ENCODE peak calls at places on chromosomes 4 and X, in four cellular contexts. One of them, this sample, is unnamed.

GRCh38 chr4:54929459-54929858 is 195.9 kb downstream of the KDR start:
- DNase-seq in heart left ventricle: peak; percentile 39
- DNase-seq in cardiac muscle cell: no peak
- DNase-seq in hepatocyte: no peak
- DNase-seq in this sample: no peak

GRCh38 chr4:87977521-87978278 is 2.2 kb downstream of the SPP1 start:
- DNase-seq in heart left ventricle: no peak
- DNase-seq in hepatocyte: no peak
- DNase-seq in cardiac muscle cell: no peak
- DNase-seq in this sample: no peak

GRCh38 chr4:98298022-98298421 is 36.8 kb downstream of the RAP1GDS1 start:
- DNase-seq in heart left ventricle: no peak
- DNase-seq in cardiac muscle cell: no peak
- DNase-seq in hepatocyte: no peak
- DNase-seq in this sample: no peak

GRCh38 chrX:4150259-4150658 is 436.8 kb upstream of the PRKX start:
- DNase-seq in cardiac muscle cell: no peak
- DNase-seq in heart left ventricle: no peak
- DNase-seq in hepatocyte: no peak
- DNase-seq in this sample: no peak

GRCh38 chr4:143668930-143669553 is 31.4 kb downstream of the FREM3 start:
- DNase-seq in cardiac muscle cell: no peak
- DNase-seq in hepatocyte: no peak
- DNase-seq in heart left ventricle: no peak
- DNase-seq in this sample: no peak

GRCh38 chrX:68992998-68993397 is 164.2 kb downstream of the EFNB1 start:
- DNase-seq in cardiac muscle cell: no peak
- DNase-seq in heart left ventricle: no peak
- DNase-seq in hepatocyte: no peak
- DNase-seq in this sample: no peak

GRCh38 chr4:13876940-13877339 is 249.4 kb upstream of the BOD1L1 start:
- DNase-seq in heart left ventricle: no peak
- DNase-seq in cardiac muscle cell: no peak
- DNase-seq in hepatocyte: no peak
- DNase-seq in this sample: no peak

GRCh38 chr4:99655315-99656081 is 2.1 kb downstream of the C4orf54 start:
- DNase-seq in heart left ventricle: peak; percentile 59
- DNase-seq in hepatocyte: no peak
- DNase-seq in cardiac muscle cell: no peak
- DNase-seq in this sample: no peak

GRCh38 chr4:5018603-5019002 is 655 bp downstream of the CYTL1 start:
- DNase-seq in heart left ventricle: no peak
- DNase-seq in cardiac muscle cell: no peak
- DNase-seq in hepatocyte: no peak
- DNase-seq in this sample: peak; percentile 48

GRCh38 chr4:169062861-169063197 is 52.8 kb upstream of the CBR4 start:
- DNase-seq in cardiac muscle cell: no peak
- DNase-seq in heart left ventricle: no peak
- DNase-seq in hepatocyte: peak; percentile 44
- DNase-seq in this sample: no peak

GRCh38 chr4:184475096-184475461 is 729 bp upstream of the IRF2 start:
- DNase-seq in hepatocyte: peak; percentile 65
- DNase-seq in heart left ventricle: peak; percentile 41
- DNase-seq in cardiac muscle cell: peak; percentile 23
- DNase-seq in this sample: peak; percentile 78

GRCh38 chr4:186554890-186555827 is at the start of gene MTNR1A:
- DNase-seq in hepatocyte: peak; percentile 48
- DNase-seq in cardiac muscle cell: peak; percentile 63
- DNase-seq in heart left ventricle: no peak
- DNase-seq in this sample: no peak

GRCh38 chr4:122542411-122543236 is 78.2 kb downstream of the IL21 start:
- DNase-seq in hepatocyte: no peak
- DNase-seq in heart left ventricle: no peak
- DNase-seq in cardiac muscle cell: no peak
- DNase-seq in this sample: no peak

GRCh38 chr4:66376396-66376795 is 706.1 kb upstream of the EPHA5 start:
- DNase-seq in heart left ventricle: no peak
- DNase-seq in hepatocyte: no peak
- DNase-seq in cardiac muscle cell: no peak
- DNase-seq in this sample: no peak

GRCh38 chr4:117085185-117085701 is at the start of gene TRAM1L1:
- DNase-seq in hepatocyte: peak; percentile 90
- DNase-seq in heart left ventricle: peak; percentile 55
- DNase-seq in cardiac muscle cell: peak; percentile 81
- DNase-seq in this sample: peak; percentile 67

GRCh38 chr4:124483043-124483906 is 229.3 kb downstream of the ANKRD50 start:
- DNase-seq in hepatocyte: peak; percentile 47
- DNase-seq in heart left ventricle: no peak
- DNase-seq in cardiac muscle cell: peak; percentile 64
- DNase-seq in this sample: no peak

GRCh38 chr4:40547446-40548132 is 82.1 kb downstream of the RBM47 start:
- DNase-seq in cardiac muscle cell: no peak
- DNase-seq in hepatocyte: no peak
- DNase-seq in heart left ventricle: no peak
- DNase-seq in this sample: no peak

GRCh38 chr4:85496933-85497332 is 22.0 kb downstream of the ARHGAP24 start:
- DNase-seq in hepatocyte: no peak
- DNase-seq in cardiac muscle cell: no peak
- DNase-seq in heart left ventricle: no peak
- DNase-seq in this sample: no peak

GRCh38 chrX:154458116-154458953 is at the start of gene PLXNA3:
- DNase-seq in hepatocyte: peak; percentile 74
- DNase-seq in heart left ventricle: peak; percentile 55
- DNase-seq in cardiac muscle cell: peak; percentile 65
- DNase-seq in this sample: no peak

GRCh38 chr4:48858130-48858529 is 27.2 kb downstream of the OCIAD1 start:
- DNase-seq in cardiac muscle cell: no peak
- DNase-seq in hepatocyte: no peak
- DNase-seq in heart left ventricle: no peak
- DNase-seq in this sample: no peak

GRCh38 chr4:101420661-101421060 is 73.3 kb upstream of the PPP3CA start:
- DNase-seq in cardiac muscle cell: no peak
- DNase-seq in heart left ventricle: no peak
- DNase-seq in hepatocyte: no peak
- DNase-seq in this sample: no peak

GRCh38 chr4:42350611-42351182 is 46.6 kb upstream of the SHISA3 start:
- DNase-seq in heart left ventricle: no peak
- DNase-seq in hepatocyte: no peak
- DNase-seq in cardiac muscle cell: no peak
- DNase-seq in this sample: no peak

GRCh38 chrX:19800821-19801220 is 86.6 kb downstream of the SH3KBP1 start:
- DNase-seq in hepatocyte: no peak
- DNase-seq in cardiac muscle cell: no peak
- DNase-seq in heart left ventricle: no peak
- DNase-seq in this sample: no peak

GRCh38 chrX:19798423-19798822 is 89.0 kb downstream of the SH3KBP1 start:
- DNase-seq in hepatocyte: no peak
- DNase-seq in heart left ventricle: no peak
- DNase-seq in cardiac muscle cell: no peak
- DNase-seq in this sample: no peak

GRCh38 chrX:19795289-19795688 is 92.1 kb downstream of the SH3KBP1 start:
- DNase-seq in cardiac muscle cell: no peak
- DNase-seq in hepatocyte: no peak
- DNase-seq in heart left ventricle: no peak
- DNase-seq in this sample: no peak

GRCh38 chrX:19804168-19804567 is 83.2 kb downstream of the SH3KBP1 start:
- DNase-seq in heart left ventricle: no peak
- DNase-seq in cardiac muscle cell: no peak
- DNase-seq in hepatocyte: no peak
- DNase-seq in this sample: no peak

GRCh38 chrX:19799319-19800182 is 87.8 kb downstream of the SH3KBP1 start:
- DNase-seq in cardiac muscle cell: no peak
- DNase-seq in heart left ventricle: no peak
- DNase-seq in hepatocyte: no peak
- DNase-seq in this sample: no peak
- H3K4me3 ChIP-seq in cardiac muscle cell: no peak overlapping the region
- H3K4me3 ChIP-seq in heart left ventricle: no peak overlapping the region
- H3K4me3 ChIP-seq in hepatocyte: no peak overlapping the region
- H3K4me3 ChIP-seq in this sample: no peak overlapping the region

DNA sequence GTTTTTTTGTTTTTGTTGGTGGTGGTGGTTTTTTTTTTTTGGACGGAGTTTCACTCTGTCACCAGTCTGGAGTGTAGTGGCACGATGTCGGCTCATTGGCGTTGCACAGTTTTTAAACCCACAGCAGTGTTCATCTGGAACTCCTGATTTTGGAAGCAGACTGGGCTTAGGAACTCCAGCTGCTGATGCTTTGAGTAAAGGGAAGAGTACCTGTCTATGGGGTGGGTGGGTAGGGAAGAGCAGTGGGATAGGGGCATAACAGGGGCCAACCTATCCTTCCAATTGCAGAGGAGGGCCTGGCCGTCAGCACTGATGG is 2.0 kb downstream of the CD99 start:
- DNase-seq in heart left ventricle: no peak
- DNase-seq in hepatocyte: no peak
- DNase-seq in cardiac muscle cell: no peak
- DNase-seq in this sample: no peak
- H3K4me1 ChIP-seq in heart left ventricle: peaks cover 56% of the 10 kb centered on the region
- H3K4me1 ChIP-seq in hepatocyte: peaks cover 52% of the 10 kb centered on the region
- H3K4me1 ChIP-seq in cardiac muscle cell: peaks cover 40% of the 10 kb centered on the region
- H3K4me1 ChIP-seq in this sample: peaks cover 63% of the 10 kb centered on the region

GRCh38 chr4:11496313-11496956 is 67.7 kb upstream of the HS3ST1 start:
- DNase-seq in cardiac muscle cell: no peak
- DNase-seq in heart left ventricle: no peak
- DNase-seq in hepatocyte: no peak
- DNase-seq in this sample: no peak

GRCh38 chr4:11495291-11495690 is 66.6 kb upstream of the HS3ST1 start:
- DNase-seq in cardiac muscle cell: no peak
- DNase-seq in heart left ventricle: no peak
- DNase-seq in hepatocyte: no peak
- DNase-seq in this sample: no peak

GRCh38 chr4:11495818-11496217 is 67.1 kb upstream of the HS3ST1 start:
- DNase-seq in heart left ventricle: no peak
- DNase-seq in cardiac muscle cell: no peak
- DNase-seq in hepatocyte: no peak
- DNase-seq in this sample: no peak

GRCh38 chr4:11497972-11498371 is 69.3 kb upstream of the HS3ST1 start:
- DNase-seq in hepatocyte: no peak
- DNase-seq in cardiac muscle cell: no peak
- DNase-seq in heart left ventricle: no peak
- DNase-seq in this sample: no peak

GRCh38 chr4:11497212-11497806 is 68.6 kb upstream of the HS3ST1 start:
- DNase-seq in hepatocyte: no peak
- DNase-seq in heart left ventricle: no peak
- DNase-seq in cardiac muscle cell: no peak
- DNase-seq in this sample: no peak
- TF ChIP-seq CTCF in hepatocyte: no peak
- TF ChIP-seq CTCF in heart left ventricle: no peak
- TF ChIP-seq CTCF in cardiac muscle cell: no peak
- TF ChIP-seq CTCF in this sample: no peak

GRCh38 chr4:3462321-3462789 is 751 bp upstream of the DOK7 start:
- DNase-seq in cardiac muscle cell: no peak
- DNase-seq in hepatocyte: no peak
- DNase-seq in heart left ventricle: no peak
- DNase-seq in this sample: no peak

GRCh38 chr4:3464349-3464905 is 1.3 kb downstream of the DOK7 start:
- DNase-seq in cardiac muscle cell: no peak
- DNase-seq in heart left ventricle: no peak
- DNase-seq in hepatocyte: no peak
- DNase-seq in this sample: no peak

GRCh38 chr4:3463556-3464348 is 646 bp downstream of the DOK7 start:
- DNase-seq in hepatocyte: no peak
- DNase-seq in heart left ventricle: no peak
- DNase-seq in cardiac muscle cell: no peak
- DNase-seq in this sample: no peak

GRCh38 chr4:3461515-3462291 is 1.4 kb upstream of the DOK7 start:
- DNase-seq in heart left ventricle: peak; percentile 81
- DNase-seq in hepatocyte: no peak
- DNase-seq in cardiac muscle cell: no peak
- DNase-seq in this sample: no peak

GRCh38 chr4:3462790-3463415 is at the start of gene DOK7:
- DNase-seq in cardiac muscle cell: peak; percentile 77
- DNase-seq in hepatocyte: peak; percentile 54
- DNase-seq in heart left ventricle: peak; percentile 66
- DNase-seq in this sample: no peak
- H3K4me3 ChIP-seq in cardiac muscle cell: peak within 1 kb of the TSS; percentile 38
- H3K4me3 ChIP-seq in hepatocyte: no peak within 1 kb of the TSS
- H3K4me3 ChIP-seq in heart left ventricle: peak within 1 kb of the TSS; percentile 65
- H3K4me3 ChIP-seq in this sample: peak within 1 kb of the TSS; percentile 62

GRCh38 chr4:26862381-26862915 is 1.8 kb downstream of the STIM2 start:
- DNase-seq in heart left ventricle: no peak
- DNase-seq in cardiac muscle cell: no peak
- DNase-seq in hepatocyte: no peak
- DNase-seq in this sample: no peak
- H3K4me1 ChIP-seq in heart left ventricle: peaks cover 28% of the 10 kb centered on the region
- H3K4me1 ChIP-seq in cardiac muscle cell: peaks cover 34% of the 10 kb centered on the region
- H3K4me1 ChIP-seq in hepatocyte: peaks cover 27% of the 10 kb centered on the region
- H3K4me1 ChIP-seq in this sample: no peaks in the 10 kb centered on the region

GRCh38 chrX:34580069-34580468 is 77.0 kb downstream of the TMEM47 start:
- DNase-seq in hepatocyte: no peak
- DNase-seq in cardiac muscle cell: no peak
- DNase-seq in heart left ventricle: no peak
- DNase-seq in this sample: no peak

GRCh38 chrX:34578237-34578636 is 78.8 kb downstream of the TMEM47 start:
- DNase-seq in hepatocyte: peak; percentile 64
- DNase-seq in heart left ventricle: no peak
- DNase-seq in cardiac muscle cell: peak; percentile 66
- DNase-seq in this sample: no peak
- TF ChIP-seq CTCF in hepatocyte: peak; percentile 76
- TF ChIP-seq CTCF in heart left ventricle: peak; percentile 45
- TF ChIP-seq CTCF in cardiac muscle cell: peak; percentile 29
- TF ChIP-seq CTCF in this sample: peak; percentile 53

GRCh38 chr4:112889619-112890294 is 159.7 kb upstream of the ANK2 start:
- DNase-seq in cardiac muscle cell: no peak
- DNase-seq in heart left ventricle: no peak
- DNase-seq in hepatocyte: no peak
- DNase-seq in this sample: no peak
- H3K4me3 ChIP-seq in cardiac muscle cell: no peak overlapping the region
- H3K4me3 ChIP-seq in heart left ventricle: no peak overlapping the region
- H3K4me3 ChIP-seq in hepatocyte: no peak overlapping the region
- H3K4me3 ChIP-seq in this sample: peak overlapping the region; percentile 17